ENCODE peak calls at places on chromosome 11, in five cellular contexts. F is activated CD4-positive, alpha-beta T cell treated with anti-CD3 and anti-CD28 coated beads, Interleukin-2, amount 50 U/mL, for 24 hours; G is stimulated activated CD4-positive, alpha-beta T cell treated with anti-CD3 and anti-CD28 coated beads, Interleukin-4, amount 100 ng/mL, for 24 hours; U is NCI-H748 treated with DMSO at 0.1 percent for 48 hours; Z is central memory CD4-positive, alpha-beta T cell. E is an unnamed sample.

GRCh38 chr11:8335683-8336082 is 72.0 kb upstream of the LMO1 start:
- DNase-seq in F (no peak), G (no peak), U (no peak), Z (no peak), E (no peak)

GRCh38 chr11:101862410-101863233 is 52.2 kb upstream of the CEP126 start:
- DNase-seq in F (no peak), G (no peak), U (no peak), Z (no peak), E (peak; percentile 12)

GRCh38 chr11:117300301-117300700 is 9.2 kb downstream of the BACE1-AS start:
- DNase-seq in F (no peak), G (no peak), U (no peak), Z (no peak), E (no peak)

GRCh38 chr11:64359712-64360402 is 895 bp downstream of the RPS6KA4 start:
- DNase-seq in F (no peak), G (no peak), U (no peak), Z (peak; percentile 24), E (peak; percentile 22)

GRCh38 chr11:111676878-111677585 is 74.8 kb downstream of the SIK2 start:
- DNase-seq in F (no peak), G (no peak), U (no peak), Z (no peak), E (no peak)

GRCh38 chr11:1279674-1280055 is 29.8 kb downstream of the TOLLIP start:
- DNase-seq in F (no peak), G (no peak), U (no peak), Z (no peak), E (no peak)

GRCh38 chr11:94028436-94028835 is 7.3 kb downstream of the HEPHL1 start:
- DNase-seq in F (no peak), G (no peak), U (no peak), Z (no peak), E (no peak)

GRCh38 chr11:121645596-121645995 is 192.8 kb upstream of the SORL1-AS1 start:
- DNase-seq in F (no peak), G (no peak), U (no peak), Z (no peak), E (no peak)

GRCh38 chr11:106172389-106172991 is 95.0 kb downstream of the AASDHPPT start:
- DNase-seq in F (no peak), G (no peak), U (peak; percentile 12), Z (no peak), E (no peak)

GRCh38 chr11:115579181-115579825 is 75.1 kb upstream of the CADM1 start:
- DNase-seq in F (no peak), G (no peak), U (no peak), Z (no peak), E (no peak)

GRCh38 chr11:35911013-35911412 is 32.8 kb upstream of the LDLRAD3 start:
- DNase-seq in F (no peak), G (no peak), U (no peak), Z (no peak), E (no peak)

GRCh38 chr11:85759915-85760314 is 51.0 kb downstream of the SYTL2 start:
- DNase-seq in F (no peak), G (no peak), U (peak; percentile 11), Z (no peak), E (no peak)

GRCh38 chr11:93849751-93850584 is 450 bp downstream of the VSTM5 start:
- DNase-seq in F (no peak), G (no peak), U (no peak), Z (no peak), E (peak; percentile 49)

GRCh38 chr11:113278925-113279324 is 35.5 kb upstream of the TTC12 start:
- DNase-seq in F (no peak), G (no peak), U (no peak), Z (no peak), E (no peak)

GRCh38 chr11:9506489-9507343 is 45.9 kb downstream of the ZNF143 start:
- DNase-seq in F (peak; percentile 49), G (peak; percentile 81), U (peak; percentile 44), Z (peak; percentile 52), E (peak; percentile 80)

GRCh38 chr11:61186504-61186903 is 16.8 kb upstream of the PGA3 start:
- DNase-seq in F (no peak), G (no peak), U (no peak), Z (no peak), E (no peak)

GRCh38 chr11:16881074-16881709 is 133.0 kb downstream of the PLEKHA7 start:
- DNase-seq in F (no peak), G (no peak), U (no peak), Z (no peak), E (no peak)

GRCh38 chr11:67538823-67539505 is 15.7 kb upstream of the CABP2 start:
- DNase-seq in F (no peak), G (no peak), U (no peak), Z (no peak), E (no peak)

GRCh38 chr11:10329935-10330334 is 25.1 kb downstream of the ADM start:
- DNase-seq in F (no peak), G (no peak), U (no peak), Z (no peak), E (no peak)

GRCh38 chr11:119237515-119237914 is 31.4 kb downstream of the CBL start:
- DNase-seq in F (no peak), G (no peak), U (no peak), Z (no peak), E (no peak)

GRCh38 chr11:88709567-88709966 is 356.2 kb downstream of the GRM5 start:
- DNase-seq in F (no peak), G (no peak), U (no peak), Z (no peak), E (no peak)

GRCh38 chr11:105789579-105789978 is 179.7 kb downstream of the GRIA4 start:
- DNase-seq in F (no peak), G (no peak), U (no peak), Z (no peak), E (no peak)

GRCh38 chr11:61377461-61378160 is 14.8 kb upstream of the TMEM216 start:
- DNase-seq in F (no peak), G (no peak), U (no peak), Z (no peak), E (no peak)

GRCh38 chr11:130191896-130192295 is 32.3 kb downstream of the ST14 start:
- DNase-seq in F (no peak), G (no peak), U (no peak), Z (no peak), E (no peak)

GRCh38 chr11:96013459-96014213 is 89.7 kb upstream of the MTMR2 start:
- DNase-seq in F (no peak), G (no peak), U (no peak), Z (no peak), E (no peak)

GRCh38 chr11:70103256-70103975 is 25.3 kb downstream of the ANO1 start:
- DNase-seq in F (no peak), G (no peak), U (no peak), Z (no peak), E (no peak)